ENCODE peak calls at places on chromosomes 4 and X, in nine cellular contexts. T is endothelial cell; N is right atrium auricular region; Z is HT1080; S is stimulated activated effector memory CD8-positive, alpha-beta T cell treated with anti-CD3 and anti-CD28 coated beads, Interleukin-12 subunit alpha, Interleukin-12 subunit beta, amount 100 ng/mL, for 72 hours; Q is fibroblast of lung; R is activated naive CD4-positive, alpha-beta T cell; G is T-cell; E is endothelial cell of umbilical vein. K is an unnamed sample.
A peak's percentile ranks its signal among the peaks of the same experiment; 100 is the strongest.

GRCh38 chr4:141047228-141047884 is 85.9 kb downstream of the RNF150 start:
- DNase-seq in T (no peak), N (no peak), Z (no peak), S (no peak), Q (peak; percentile 78), R (no peak), G (no peak), E (no peak), K (no peak)

GRCh38 chrX:39439910-39440733 is 638.9 kb downstream of the MID1IP1 start:
- DNase-seq in T (no peak), N (no peak), Z (no peak), S (peak; percentile 49), Q (no peak), R (no peak), G (no peak), E (no peak), K (no peak)

GRCh38 chrX:11953615-11954014 is 184.7 kb upstream of the FRMPD4 start:
- DNase-seq in T (no peak), N (no peak), Z (peak; percentile 92), S (no peak), Q (peak; percentile 94), R (no peak), G (no peak), E (no peak), K (no peak)

GRCh38 chrX:140099221-140099620 is 133.9 kb upstream of the CXorf66 start:
- DNase-seq in T (no peak), N (no peak), Z (no peak), S (no peak), Q (no peak), R (no peak), G (no peak), E (no peak), K (no peak)

GRCh38 chrX:100980608-100981497 is 11.3 kb downstream of the ARL13A start:
- DNase-seq in T (no peak), N (no peak), Z (peak; percentile 73), S (no peak), Q (peak; percentile 82), R (no peak), G (no peak), E (peak; percentile 69), K (peak; percentile 62)

GRCh38 chr4:169314906-169315305 is 44.1 kb upstream of the SH3RF1 start:
- DNase-seq in T (no peak), N (peak; percentile 72), Z (peak; percentile 72), S (no peak), Q (peak; percentile 67), R (no peak), G (no peak), E (peak; percentile 88), K (peak; percentile 40)

GRCh38 chr4:125739760-125740159 is 425.0 kb downstream of the FAT4 start:
- DNase-seq in T (peak; percentile 59), N (no peak), Z (no peak), S (no peak), Q (peak; percentile 55), R (no peak), G (no peak), E (peak; percentile 99), K (no peak)

GRCh38 chrX:153779891-153780677 is 757 bp upstream of the SRPK3 start:
- DNase-seq in T (no peak), N (no peak), Z (no peak), S (no peak), Q (no peak), R (no peak), G (no peak), E (no peak), K (no peak)

GRCh38 chr4:163085085-163085484 is 81.6 kb downstream of the NAF1 start:
- DNase-seq in T (no peak), N (no peak), Z (no peak), S (no peak), Q (no peak), R (no peak), G (no peak), E (no peak), K (no peak)

GRCh38 chr4:159178147-159178541 is 75.3 kb downstream of the RAPGEF2 start:
- DNase-seq in T (no peak), N (no peak), Z (no peak), S (no peak), Q (peak; percentile 12), R (no peak), G (no peak), E (no peak), K (no peak)

GRCh38 chrX:2600564-2600963 is 90.5 kb upstream of the CD99 start:
- DNase-seq in T (no peak), N (no peak), Z (no peak), S (no peak), Q (no peak), R (no peak), G (no peak), E (no peak), K (no peak)

GRCh38 chrX:5113128-5113527 is 1115.5 kb downstream of the NLGN4X start:
- DNase-seq in T (no peak), N (no peak), Z (peak; percentile 8), S (no peak), Q (peak; percentile 8), R (no peak), G (no peak), E (no peak), K (peak; percentile 34)

GRCh38 chr4:110637408-110638131 is 14.7 kb upstream of the PITX2 start:
- DNase-seq in T (peak; percentile 35), N (no peak), Z (no peak), S (no peak), Q (no peak), R (no peak), G (no peak), E (no peak), K (no peak)

GRCh38 chrX:21883258-21883657 is 27.5 kb downstream of the YY2 start:
- DNase-seq in T (no peak), N (no peak), Z (no peak), S (no peak), Q (no peak), R (no peak), G (no peak), E (peak; percentile 2), K (no peak)

K was measured in H4.